ENCODE peak calls at places on chromosomes 6 and 20, in nine cellular contexts. F is AG09319, J is Calu3, A is cardiac muscle cell, G is HFF-Myc, R is H9, P is GM23338, Y is upper lobe of right lung, N is kidney. O is an unnamed sample.

GRCh38 chr20:54510546-54511129 is 35.2 kb downstream of the DOK5 start:
- DNase-seq in F (peak; percentile 18), J (no peak), A (peak; percentile 42), G (no peak), R (peak; percentile 40), P (peak; percentile 66), Y (no peak), N (peak; percentile 89), O (no peak)

GRCh38 chr20:63056236-63057132 is 49.7 kb upstream of the BHLHE23 start:
- DNase-seq in F (no peak), J (peak; percentile 78), A (peak; percentile 31), G (no peak), R (peak; percentile 77), P (peak; percentile 83), Y (peak; percentile 63), N (peak; percentile 64), O (peak; percentile 47)

GRCh38 chr6:134805163-134805562 is 144.7 kb downstream of the ALDH8A1 start:
- DNase-seq in F (no peak), J (no peak), A (no peak), G (no peak), R (no peak), P (no peak), Y (no peak), N (no peak), O (no peak)

GRCh38 chr20:7736336-7736735 is 203.9 kb downstream of the HAO1 start:
- DNase-seq in F (no peak), J (no peak), A (peak; percentile 54), G (no peak), R (no peak), P (no peak), Y (no peak), N (no peak), O (no peak)

GRCh38 chr6:2055143-2055542 is 190.3 kb downstream of the GMDS start:
- DNase-seq in F (no peak), J (no peak), A (no peak), G (no peak), R (no peak), P (no peak), Y (no peak), N (no peak), O (no peak)

GRCh38 chr6:31767096-31767645 is 4.7 kb downstream of the SAPCD1 start:
- DNase-seq in F (no peak), J (no peak), A (no peak), G (no peak), R (no peak), P (no peak), Y (no peak), N (peak; percentile 62), O (no peak)

GRCh38 chr6:124961784-124962611 is at the start of gene RNF217:
- DNase-seq in F (no peak), J (peak; percentile 57), A (peak; percentile 83), G (no peak), R (peak; percentile 49), P (peak; percentile 60), Y (peak; percentile 88), N (peak; percentile 87), O (no peak)

GRCh38 chr20:37990571-37991151 is 42.6 kb downstream of the TTI1 start:
- DNase-seq in F (no peak), J (peak; percentile 76), A (peak; percentile 65), G (no peak), R (no peak), P (no peak), Y (peak; percentile 80), N (peak; percentile 85), O (peak; percentile 29)

DNA sequence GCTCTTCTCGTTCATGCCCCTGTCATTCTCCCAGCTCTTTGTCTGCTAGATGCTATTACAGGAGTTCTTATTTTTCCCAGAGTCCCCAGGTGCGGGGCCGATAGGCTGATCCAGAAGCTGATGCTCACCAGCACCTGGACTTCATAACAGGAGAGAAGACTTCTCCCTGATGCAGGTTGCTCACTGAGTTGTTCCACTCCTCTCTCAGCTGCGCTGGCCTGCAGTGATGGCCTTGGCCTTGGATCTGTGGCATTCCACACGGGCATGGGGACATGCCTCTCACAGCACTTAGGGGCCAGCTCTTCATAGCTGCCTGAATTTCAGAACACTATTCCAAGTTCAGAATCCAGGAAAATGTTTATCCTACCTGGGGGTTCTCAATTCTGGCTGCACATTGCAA is 7.1 kb upstream of the TXNDC5 start:
- DNase-seq in F (no peak), J (no peak), A (no peak), G (no peak), R (no peak), P (no peak), Y (no peak), N (no peak), O (no peak)
- TF ChIP-seq CTCF in F (no peak), J (no peak), A (no peak), G (no peak), R (no peak), P (no peak), Y (no peak), N (no peak), O (no peak)

DNA sequence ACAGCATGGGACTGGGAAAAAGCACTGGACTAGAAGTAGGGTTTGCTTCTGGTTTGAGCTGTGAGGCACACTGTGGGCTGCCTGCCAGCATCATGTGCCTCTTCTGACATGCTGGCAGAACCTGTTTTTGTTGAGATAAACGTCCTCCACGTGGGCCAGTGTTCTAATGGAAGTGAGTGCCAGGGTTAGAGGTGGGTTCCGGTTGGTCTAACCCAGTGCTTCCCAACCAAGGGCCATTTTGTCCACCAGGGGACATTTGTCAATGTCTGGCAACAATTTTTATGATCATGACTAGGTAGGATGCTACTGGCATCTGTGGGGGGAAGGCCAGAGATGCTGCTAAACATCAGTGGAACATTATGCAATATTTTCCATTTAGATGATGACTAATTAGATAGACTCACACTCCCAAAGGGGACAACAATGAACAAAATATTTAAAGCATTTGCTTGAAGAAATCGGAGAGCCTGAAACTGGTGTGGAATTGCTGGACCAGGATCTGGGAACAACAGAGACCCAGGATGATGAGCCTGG is 7.8 kb upstream of the APMAP start:
- DNase-seq in F (peak; percentile 44), J (peak; percentile 62), A (peak; percentile 88), G (no peak), R (peak; percentile 8), P (no peak), Y (peak; percentile 87), N (peak; percentile 89), O (no peak)
- TF ChIP-seq CTCF in F (peak; percentile 16), J (no peak), A (peak; percentile 3), G (no peak), R (no peak), P (no peak), Y (no peak), N (no peak), O (no peak)

GRCh38 chr6:166459906-166460305 is 77.2 kb upstream of the MPC1 start:
- DNase-seq in F (no peak), J (no peak), A (no peak), G (no peak), R (no peak), P (no peak), Y (no peak), N (peak; percentile 62), O (no peak)

GRCh38 chr6:166454692-166455515 is 72.2 kb upstream of the MPC1 start:
- DNase-seq in F (no peak), J (no peak), A (no peak), G (no peak), R (no peak), P (no peak), Y (no peak), N (no peak), O (no peak)

GRCh38 chr6:166453651-166454050 is 70.9 kb upstream of the MPC1 start:
- DNase-seq in F (no peak), J (no peak), A (no peak), G (no peak), R (no peak), P (no peak), Y (no peak), N (no peak), O (no peak)

GRCh38 chr6:166459272-166459671 is 76.5 kb upstream of the MPC1 start:
- DNase-seq in F (no peak), J (no peak), A (no peak), G (no peak), R (no peak), P (no peak), Y (no peak), N (peak; percentile 35), O (no peak)

DNA sequence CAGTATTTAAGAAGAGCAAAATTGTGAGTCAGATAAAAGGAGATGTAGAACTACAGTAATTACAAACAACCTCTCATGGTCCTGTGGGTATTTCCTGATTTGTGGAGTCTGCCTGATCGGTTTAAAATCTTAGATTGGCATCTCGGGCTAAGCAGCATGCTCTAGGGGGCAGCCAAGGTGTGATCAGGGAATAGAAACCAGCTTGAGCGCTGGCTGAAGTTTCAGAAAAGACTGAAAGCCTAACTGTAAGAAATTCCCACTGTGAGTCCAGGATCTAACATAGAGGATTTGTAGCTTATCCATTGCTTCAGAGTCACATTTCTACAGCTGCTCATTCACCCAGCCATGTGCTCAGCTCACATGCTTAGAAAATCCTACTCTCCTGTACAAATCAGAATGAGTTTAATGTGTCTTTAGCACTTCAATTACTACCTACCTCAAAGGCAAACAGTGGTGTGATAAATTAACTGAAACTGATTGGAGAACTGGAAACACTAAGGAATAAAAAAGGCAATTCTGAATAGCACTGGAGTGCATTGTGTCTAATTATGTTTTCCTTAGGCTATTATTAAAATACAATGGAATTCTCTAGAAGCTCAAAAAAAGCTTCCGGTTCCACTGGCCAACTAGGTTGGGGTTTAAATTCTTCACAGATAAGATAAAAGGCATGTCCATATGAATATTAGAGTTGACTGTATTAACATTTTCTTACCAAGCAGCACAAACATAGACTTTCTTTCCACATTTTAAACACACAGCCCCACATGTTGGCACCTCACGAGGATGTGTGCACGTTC is 73.8 kb upstream of the MPC1 start:
- DNase-seq in F (no peak), J (peak; percentile 9), A (peak; percentile 54), G (peak; percentile 2), R (no peak), P (peak; percentile 60), Y (no peak), N (no peak), O (no peak)
- TF ChIP-seq CTCF in F (peak; percentile 10), J (no peak), A (no peak), G (peak; percentile 30), R (peak; percentile 66), P (peak; percentile 48), Y (peak; percentile 38), N (peak; percentile 44), O (no peak)

GRCh38 chr6:144217264-144217663 is 66.9 kb downstream of the STX11 start:
- DNase-seq in F (no peak), J (no peak), A (peak; percentile 12), G (no peak), R (no peak), P (no peak), Y (no peak), N (no peak), O (no peak)

GRCh38 chr6:144217797-144218196 is 67.3 kb upstream of the UTRN start:
- DNase-seq in F (no peak), J (no peak), A (no peak), G (no peak), R (no peak), P (no peak), Y (no peak), N (no peak), O (no peak)

GRCh38 chr6:144215932-144216667 is 65.8 kb downstream of the STX11 start:
- DNase-seq in F (peak; percentile 96), J (peak; percentile 89), A (peak; percentile 98), G (peak; percentile 84), R (peak; percentile 95), P (peak; percentile 97), Y (peak; percentile 97), N (peak; percentile 97), O (peak; percentile 87)

GRCh38 chr6:144215402-144215931 is 65.2 kb downstream of the STX11 start:
- DNase-seq in F (no peak), J (no peak), A (peak; percentile 41), G (no peak), R (no peak), P (no peak), Y (peak; percentile 70), N (peak; percentile 63), O (no peak)

GRCh38 chr6:144216668-144217218 is 66.4 kb downstream of the STX11 start:
- DNase-seq in F (no peak), J (no peak), A (no peak), G (no peak), R (no peak), P (peak; percentile 82), Y (peak; percentile 90), N (peak; percentile 91), O (no peak)
- TF ChIP-seq CTCF in F (peak; percentile 17), J (no peak), A (no peak), G (no peak), R (no peak), P (no peak), Y (peak; percentile 3), N (peak; percentile 9), O (no peak)

O was measured in activated B cell treated with CpG ODN at 0.5 μM for 24 hours.